ENCODE peak calls at places on chromosomes 6 and 20, in five cellular contexts. One of them, this sample, is unnamed.

GRCh38 chr6:31418251-31418650 is 14.9 kb downstream of the MICA start:
- DNase-seq in heart left ventricle: no peak
- DNase-seq in GM06990: no peak
- DNase-seq in heart right ventricle: no peak
- DNase-seq in nephron progenitor cell: no peak
- DNase-seq in this sample: no peak

GRCh38 chr20:63323298-63323820 is 30.4 kb downstream of the COL20A1 start:
- DNase-seq in heart left ventricle: peak
- DNase-seq in heart right ventricle: no peak
- DNase-seq in GM06990: no peak
- DNase-seq in nephron progenitor cell: no peak
- DNase-seq in this sample: no peak

GRCh38 chr20:40689100-40689942 is at the start of gene MAFB:
- DNase-seq in heart left ventricle: peak
- DNase-seq in GM06990: peak
- DNase-seq in heart right ventricle: peak
- DNase-seq in nephron progenitor cell: peak
- DNase-seq in this sample: peak

GRCh38 chr6:41190791-41191190 is 10.2 kb downstream of the TREML2 start:
- DNase-seq in GM06990: no peak
- DNase-seq in nephron progenitor cell: no peak
- DNase-seq in heart left ventricle: no peak
- DNase-seq in heart right ventricle: no peak
- DNase-seq in this sample: no peak

GRCh38 chr6:1624071-1624847 is 14.5 kb downstream of the FOXC1 start:
- DNase-seq in GM06990: no peak
- DNase-seq in heart left ventricle: no peak
- DNase-seq in nephron progenitor cell: peak
- DNase-seq in heart right ventricle: no peak
- DNase-seq in this sample: peak

GRCh38 chr6:68108243-68108835 is 526.7 kb upstream of the ADGRB3 start:
- DNase-seq in heart right ventricle: no peak
- DNase-seq in nephron progenitor cell: no peak
- DNase-seq in heart left ventricle: no peak
- DNase-seq in GM06990: no peak
- DNase-seq in this sample: peak

GRCh38 chr20:38217791-38218565 is 42.6 kb downstream of the KIAA1755 start:
- DNase-seq in heart left ventricle: peak
- DNase-seq in nephron progenitor cell: no peak
- DNase-seq in GM06990: no peak
- DNase-seq in heart right ventricle: peak
- DNase-seq in this sample: no peak

GRCh38 chr6:22248513-22249308 is 48.1 kb downstream of the PRL start:
- DNase-seq in heart left ventricle: no peak
- DNase-seq in heart right ventricle: peak
- DNase-seq in GM06990: no peak
- DNase-seq in nephron progenitor cell: no peak
- DNase-seq in this sample: no peak

GRCh38 chr20:63878855-63879254 is 13.8 kb downstream of the TPD52L2 start:
- DNase-seq in heart left ventricle: no peak
- DNase-seq in heart right ventricle: no peak
- DNase-seq in nephron progenitor cell: no peak
- DNase-seq in GM06990: no peak
- DNase-seq in this sample: no peak

GRCh38 chr6:17505062-17505476 is 95.0 kb upstream of the FAM8A1 start:
- DNase-seq in GM06990: no peak
- DNase-seq in heart left ventricle: no peak
- DNase-seq in heart right ventricle: no peak
- DNase-seq in nephron progenitor cell: no peak
- DNase-seq in this sample: no peak

GRCh38 chr20:37879843-37880242 is 23.1 kb upstream of the VSTM2L start:
- DNase-seq in nephron progenitor cell: no peak
- DNase-seq in GM06990: no peak
- DNase-seq in heart left ventricle: no peak
- DNase-seq in heart right ventricle: no peak
- DNase-seq in this sample: no peak

GRCh38 chr6:146292506-146292905 is 251.1 kb upstream of the RAB32 start:
- DNase-seq in nephron progenitor cell: no peak
- DNase-seq in GM06990: no peak
- DNase-seq in heart right ventricle: no peak
- DNase-seq in heart left ventricle: no peak
- DNase-seq in this sample: no peak

GRCh38 chr6:124573953-124574352 is 388.3 kb upstream of the RNF217 start:
- DNase-seq in nephron progenitor cell: no peak
- DNase-seq in GM06990: no peak
- DNase-seq in heart left ventricle: no peak
- DNase-seq in heart right ventricle: no peak
- DNase-seq in this sample: no peak

GRCh38 chr20:50009521-50010454 is 27.0 kb downstream of the SNAI1 start:
- DNase-seq in GM06990: no peak
- DNase-seq in nephron progenitor cell: peak
- DNase-seq in heart right ventricle: no peak
- DNase-seq in heart left ventricle: no peak
- DNase-seq in this sample: no peak

GRCh38 chr6:161117942-161118341 is 126.4 kb downstream of the MAP3K4 start:
- DNase-seq in GM06990: no peak
- DNase-seq in nephron progenitor cell: no peak
- DNase-seq in heart right ventricle: no peak
- DNase-seq in heart left ventricle: no peak
- DNase-seq in this sample: no peak

GRCh38 chr20:47466193-47466592 is 35.5 kb upstream of the NCOA3 start:
- DNase-seq in nephron progenitor cell: no peak
- DNase-seq in GM06990: no peak
- DNase-seq in heart left ventricle: no peak
- DNase-seq in heart right ventricle: no peak
- DNase-seq in this sample: no peak

GRCh38 chr20:44908987-44909871 is 631 bp upstream of the PABPC1L start:
- DNase-seq in heart right ventricle: no peak
- DNase-seq in heart left ventricle: no peak
- DNase-seq in GM06990: no peak
- DNase-seq in nephron progenitor cell: no peak
- DNase-seq in this sample: no peak

GRCh38 chr6:133631421-133631820 is 257.5 kb upstream of the TCF21 start:
- DNase-seq in GM06990: no peak
- DNase-seq in heart left ventricle: no peak
- DNase-seq in nephron progenitor cell: no peak
- DNase-seq in heart right ventricle: no peak
- DNase-seq in this sample: no peak
- TF ChIP-seq CTCF in GM06990: no peak
- TF ChIP-seq CTCF in heart left ventricle: no peak
- TF ChIP-seq CTCF in nephron progenitor cell: no peak
- TF ChIP-seq CTCF in heart right ventricle: no peak
- TF ChIP-seq CTCF in this sample: no peak

DNA sequence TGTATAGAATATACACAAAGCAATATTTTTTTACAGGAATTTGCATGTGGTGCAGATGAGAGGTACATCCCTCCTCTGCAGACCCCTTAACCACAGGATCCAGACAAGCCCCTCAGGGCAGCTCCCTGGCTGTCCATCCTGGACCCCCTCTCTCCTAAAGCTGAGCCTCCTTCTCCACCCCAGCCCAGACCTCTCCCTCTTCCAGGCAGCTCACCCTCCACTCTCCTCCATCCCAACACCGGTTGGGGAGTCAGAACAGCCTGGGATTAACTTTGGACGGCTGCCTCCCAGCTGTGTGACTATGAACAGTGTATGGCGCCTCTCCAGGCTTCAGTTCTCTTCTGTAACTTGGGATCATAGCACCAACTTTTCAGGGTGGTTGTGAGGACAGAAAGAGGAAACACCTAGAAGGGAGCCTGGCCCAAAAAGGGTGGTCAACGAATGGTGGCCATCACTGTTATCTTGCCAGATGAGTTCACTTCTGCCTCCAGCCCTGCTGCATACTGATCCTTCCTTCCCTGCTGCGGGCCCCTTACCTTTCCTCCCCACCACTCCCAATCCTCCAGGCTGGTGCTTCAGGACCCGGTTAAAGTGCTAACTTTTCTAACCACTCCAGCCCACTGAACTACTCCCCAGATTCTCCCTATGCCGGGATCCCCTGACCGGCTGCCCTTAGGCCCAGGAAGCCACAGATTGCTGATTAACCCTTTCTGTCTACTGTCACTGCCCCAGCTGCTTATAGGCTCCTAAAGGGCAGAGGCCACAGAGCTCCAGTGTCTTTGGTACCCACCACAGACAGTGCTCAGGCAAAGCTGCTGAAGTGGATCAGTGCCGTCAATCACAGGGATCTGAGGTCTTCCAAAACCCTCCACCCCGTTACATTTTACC is 55.9 kb downstream of the GPR6 start:
- DNase-seq in nephron progenitor cell: no peak
- DNase-seq in heart left ventricle: no peak
- DNase-seq in GM06990: no peak
- DNase-seq in heart right ventricle: no peak
- DNase-seq in this sample: no peak
- TF ChIP-seq CTCF in nephron progenitor cell: no peak
- TF ChIP-seq CTCF in heart left ventricle: no peak
- TF ChIP-seq CTCF in GM06990: no peak
- TF ChIP-seq CTCF in heart right ventricle: no peak
- TF ChIP-seq CTCF in this sample: no peak

DNA sequence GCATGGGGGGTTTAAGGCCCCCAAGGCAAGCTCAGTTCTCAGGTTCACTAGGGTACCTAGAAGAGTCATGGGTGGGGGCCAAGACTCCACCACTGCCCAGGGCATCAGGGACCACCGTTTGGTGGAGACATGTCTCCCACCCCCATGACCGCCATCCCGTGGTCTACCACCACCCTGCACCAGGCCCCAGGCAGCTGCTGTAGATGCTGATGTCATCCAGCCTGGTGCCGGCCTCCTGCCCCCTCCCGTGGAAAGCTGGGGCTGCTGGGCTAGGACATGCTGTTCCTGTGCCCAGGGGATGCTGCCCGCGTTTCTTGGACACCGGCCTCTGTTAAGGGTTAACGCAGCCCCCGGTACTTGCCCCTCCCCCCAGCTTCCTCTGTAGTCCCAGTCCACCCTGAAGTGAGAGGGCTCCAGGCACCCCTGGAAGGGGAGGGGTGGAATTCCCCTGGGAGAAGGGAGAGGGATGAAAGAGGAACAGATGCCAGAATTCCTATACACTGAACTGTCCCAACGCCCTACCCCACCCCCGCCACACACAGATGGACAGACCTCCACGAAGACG is 587 bp downstream of the IP6K3 start:
- DNase-seq in nephron progenitor cell: peak
- DNase-seq in heart right ventricle: peak
- DNase-seq in heart left ventricle: peak
- DNase-seq in GM06990: no peak
- DNase-seq in this sample: no peak
- TF ChIP-seq CTCF in nephron progenitor cell: no peak
- TF ChIP-seq CTCF in heart right ventricle: peak
- TF ChIP-seq CTCF in heart left ventricle: peak
- TF ChIP-seq CTCF in GM06990: no peak
- TF ChIP-seq CTCF in this sample: no peak

GRCh38 chr6:4282926-4283325 is 147.6 kb upstream of the ECI2 start:
- DNase-seq in nephron progenitor cell: no peak
- DNase-seq in heart right ventricle: no peak
- DNase-seq in heart left ventricle: no peak
- DNase-seq in GM06990: no peak
- DNase-seq in this sample: no peak

GRCh38 chr6:4289770-4290320 is 154.5 kb upstream of the ECI2 start:
- DNase-seq in heart right ventricle: no peak
- DNase-seq in nephron progenitor cell: no peak
- DNase-seq in GM06990: no peak
- DNase-seq in heart left ventricle: no peak
- DNase-seq in this sample: no peak

GRCh38 chr6:4291453-4292403 is 156.4 kb upstream of the ECI2 start:
- DNase-seq in nephron progenitor cell: no peak
- DNase-seq in heart right ventricle: no peak
- DNase-seq in GM06990: no peak
- DNase-seq in heart left ventricle: no peak
- DNase-seq in this sample: no peak

GRCh38 chr6:4287811-4288244 is 152.5 kb upstream of the ECI2 start:
- DNase-seq in heart left ventricle: peak
- DNase-seq in nephron progenitor cell: no peak
- DNase-seq in GM06990: no peak
- DNase-seq in heart right ventricle: peak
- DNase-seq in this sample: no peak
- TF ChIP-seq CTCF in heart left ventricle: no peak
- TF ChIP-seq CTCF in nephron progenitor cell: no peak
- TF ChIP-seq CTCF in GM06990: no peak
- TF ChIP-seq CTCF in heart right ventricle: no peak
- TF ChIP-seq CTCF in this sample: no peak

DNA sequence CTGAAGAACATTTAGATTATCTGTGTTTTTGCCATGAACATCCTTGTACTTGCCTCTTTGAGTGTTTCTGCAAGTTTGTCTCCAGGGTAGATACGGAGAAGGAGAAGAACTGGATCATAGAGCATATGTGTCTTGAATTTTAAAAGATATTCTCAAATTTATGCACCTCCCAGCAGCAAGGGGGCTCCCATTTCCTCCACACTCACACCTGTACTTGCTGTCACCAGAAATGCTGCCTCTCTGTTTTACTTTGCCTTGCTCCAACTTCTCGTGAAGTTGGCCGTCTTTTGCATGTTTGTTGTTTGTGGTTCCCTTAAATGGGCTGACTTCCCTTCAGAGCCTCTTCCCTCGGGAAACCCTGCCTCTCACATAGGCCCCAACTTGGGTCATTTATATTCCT is 171.0 kb downstream of the TFAP2C start:
- DNase-seq in heart right ventricle: no peak
- DNase-seq in heart left ventricle: no peak
- DNase-seq in nephron progenitor cell: no peak
- DNase-seq in GM06990: no peak
- DNase-seq in this sample: no peak
- TF ChIP-seq CTCF in heart right ventricle: no peak
- TF ChIP-seq CTCF in heart left ventricle: no peak
- TF ChIP-seq CTCF in nephron progenitor cell: no peak
- TF ChIP-seq CTCF in GM06990: peak
- TF ChIP-seq CTCF in this sample: no peak

DNA sequence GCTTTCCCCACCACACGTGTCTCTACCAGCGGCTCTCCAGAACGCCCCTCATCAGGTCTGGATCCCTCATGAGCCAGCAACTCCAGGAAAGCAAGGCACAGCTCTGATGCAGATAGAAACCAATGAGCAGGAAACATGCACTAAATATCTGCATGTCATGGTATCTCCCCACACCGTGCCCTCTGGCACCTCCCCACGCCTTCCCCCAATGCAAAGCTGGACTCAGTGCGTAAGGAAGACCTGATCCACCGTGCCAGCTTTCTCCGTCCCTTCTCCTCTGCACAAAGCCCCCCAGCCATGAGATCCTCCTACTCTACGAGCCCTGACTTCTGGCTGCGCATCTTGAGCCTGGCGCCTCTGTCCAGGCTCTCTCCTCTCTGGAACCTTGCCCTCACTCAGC is 9.4 kb downstream of the PDE10A start:
- DNase-seq in heart right ventricle: no peak
- DNase-seq in GM06990: no peak
- DNase-seq in nephron progenitor cell: no peak
- DNase-seq in heart left ventricle: no peak
- DNase-seq in this sample: no peak
- TF ChIP-seq CTCF in heart right ventricle: no peak
- TF ChIP-seq CTCF in GM06990: no peak
- TF ChIP-seq CTCF in nephron progenitor cell: no peak
- TF ChIP-seq CTCF in heart left ventricle: no peak
- TF ChIP-seq CTCF in this sample: no peak

DNA sequence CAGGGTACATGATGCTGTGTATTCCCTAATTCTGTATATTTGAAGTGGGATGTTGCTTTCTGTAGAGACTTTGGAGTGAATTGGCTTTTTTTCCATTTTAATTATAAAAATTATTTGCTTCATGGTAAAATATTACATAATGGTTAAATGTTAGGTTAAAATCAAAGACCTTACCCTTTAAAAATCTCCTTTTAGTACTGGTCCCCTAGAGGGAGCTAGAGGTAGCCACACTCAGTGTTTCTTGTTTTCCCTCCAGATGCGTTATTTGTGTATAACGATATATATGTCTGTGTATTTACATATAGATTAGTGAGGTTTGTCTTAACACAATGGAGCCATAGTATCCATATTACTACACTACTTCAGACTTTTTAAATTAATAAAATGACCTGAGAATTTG is 146.7 kb downstream of the PLCB4 start:
- DNase-seq in heart right ventricle: no peak
- DNase-seq in nephron progenitor cell: no peak
- DNase-seq in heart left ventricle: no peak
- DNase-seq in GM06990: no peak
- DNase-seq in this sample: no peak
- TF ChIP-seq CTCF in heart right ventricle: peak
- TF ChIP-seq CTCF in nephron progenitor cell: no peak
- TF ChIP-seq CTCF in heart left ventricle: peak
- TF ChIP-seq CTCF in GM06990: peak
- TF ChIP-seq CTCF in this sample: peak

This sample was measured in GM13977.